ENCODE peak calls at places on chromosomes 11 and 22, in seven cellular contexts. R is neuronal stem cell, J is trophoblast cell, Y is mesenchymal stem cell, L is mesendoderm, Q is IMR-90, P is H1. F is an unnamed sample.

GRCh38 chr11:120857508-120857907 is 166.4 kb upstream of the TBCEL start:
- DNase-seq in Q (no peak), J (no peak), L (no peak), Y (no peak), R (no peak), P (no peak), F (no peak)

GRCh38 chr11:112511906-112512305 is 251.2 kb upstream of the PLET1 start:
- DNase-seq in R (no peak), Q (no peak), Y (no peak), P (no peak), J (no peak), L (no peak), F (no peak)

GRCh38 chr22:44080936-44081853 is 57.1 kb downstream of the PARVB start:
- DNase-seq in L (peak), J (peak), Y (peak), R (peak), Q (peak), P (peak), F (peak)

GRCh38 chr22:22203048-22203971 is 41.3 kb upstream of the VPREB1 start:
- DNase-seq in Y (no peak), R (no peak), Q (no peak), J (no peak), P (no peak), L (no peak), F (no peak)

GRCh38 chr11:116465056-116465455 is 307.7 kb downstream of the BUD13 start:
- DNase-seq in R (no peak), P (no peak), L (no peak), Y (no peak), Q (no peak), J (no peak), F (no peak)

GRCh38 chr22:17952273-17952801 is 72.0 kb downstream of the MICAL3 start:
- DNase-seq in Q (no peak), Y (no peak), P (no peak), R (no peak), J (no peak), L (peak), F (no peak)

GRCh38 chr11:8567597-8568198 is 26.3 kb downstream of the STK33 start:
- DNase-seq in R (no peak), Y (no peak), Q (peak), J (no peak), P (no peak), L (no peak), F (no peak)

GRCh38 chr22:22968366-22968765 is 80.8 kb downstream of the IGLL5 start:
- DNase-seq in Y (no peak), P (no peak), J (no peak), R (no peak), Q (no peak), L (no peak), F (no peak)

GRCh38 chr11:27075192-27075591 is 34.6 kb downstream of the BBOX1 start:
- DNase-seq in Q (peak), P (no peak), Y (peak), R (no peak), L (no peak), J (no peak), F (no peak)

GRCh38 chr11:1304376-1304775 is 5.1 kb downstream of the TOLLIP start:
- DNase-seq in P (no peak), Y (no peak), Q (no peak), J (no peak), L (no peak), R (no peak), F (no peak)

GRCh38 chr22:46300491-46300890 is 3.8 kb downstream of the GTSE1 start:
- DNase-seq in P (no peak), L (no peak), Y (no peak), R (no peak), Q (no peak), J (no peak), F (no peak)

GRCh38 chr22:19526076-19526701 is 2.0 kb upstream of the CLDN5 start:
- DNase-seq in Y (no peak), P (no peak), L (no peak), R (no peak), Q (no peak), J (no peak), F (no peak)

GRCh38 chr11:10493041-10493663 is 38.1 kb downstream of the AMPD3 start:
- DNase-seq in Y (no peak), J (no peak), L (no peak), R (no peak), P (no peak), Q (no peak), F (peak)

GRCh38 chr11:129364143-129364654 is 11.4 kb upstream of the BARX2 start:
- DNase-seq in Q (peak), L (peak), P (peak), J (peak), Y (peak), R (peak), F (peak)

GRCh38 chr11:92384316-92384715 is 159.7 kb downstream of the FAT3 start:
- DNase-seq in L (no peak), P (no peak), J (no peak), Q (peak), Y (peak), R (no peak), F (no peak)

GRCh38 chr11:64306876-64307622 is 1.7 kb downstream of the ESRRA start:
- DNase-seq in P (no peak), Q (no peak), L (no peak), R (no peak), J (no peak), Y (no peak), F (no peak)

GRCh38 chr11:114174712-114175495 is 115.4 kb downstream of the ZBTB16 start:
- DNase-seq in P (no peak), R (no peak), Q (no peak), Y (no peak), J (no peak), L (no peak), F (no peak)

GRCh38 chr11:77093987-77094840 is 8.4 kb upstream of the OMP start:
- DNase-seq in R (no peak), P (no peak), J (no peak), L (no peak), Y (no peak), Q (no peak), F (no peak)

GRCh38 chr22:46081036-46081830 is 69.1 kb upstream of the PPARA start:
- DNase-seq in Y (no peak), R (no peak), Q (no peak), J (no peak), L (no peak), P (no peak), F (no peak)

GRCh38 chr11:10413268-10413667 is 41.8 kb upstream of the AMPD3 start:
- DNase-seq in J (peak), L (peak), Y (peak), P (no peak), R (no peak), Q (peak), F (no peak)

GRCh38 chr11:9851366-9851765 is 187.5 kb downstream of the SWAP70 start:
- DNase-seq in Q (peak), L (no peak), J (peak), P (no peak), R (no peak), Y (peak), F (no peak)

GRCh38 chr11:71065794-71066193 is 186.6 kb downstream of the SHANK2 start:
- DNase-seq in L (no peak), Q (no peak), R (no peak), P (no peak), Y (no peak), J (no peak), F (no peak)

GRCh38 chr11:94151311-94151710 is 22.7 kb downstream of the PANX1 start:
- DNase-seq in Q (no peak), R (no peak), J (peak), Y (peak), L (no peak), P (no peak), F (no peak)

GRCh38 chr11:12247543-12248287 is 129.7 kb upstream of the PARVA start:
- DNase-seq in R (no peak), P (no peak), J (no peak), L (no peak), Q (no peak), Y (no peak), F (no peak)
- H4K8ac ChIP-seq in R (no peak), P (no peak), J (no peak), L (no peak), Q (peak), Y (no peak), F (no peak)

GRCh38 chr22:30285846-30286200 is 3.5 kb downstream of the CASTOR1 start:
- DNase-seq in P (no peak), J (no peak), Q (no peak), Y (no peak), L (no peak), R (no peak), F (no peak)
- H3K18ac ChIP-seq in P (no peak), J (no peak), Q (no peak), Y (no peak), L (no peak), R (peak), F (no peak)

DNA sequence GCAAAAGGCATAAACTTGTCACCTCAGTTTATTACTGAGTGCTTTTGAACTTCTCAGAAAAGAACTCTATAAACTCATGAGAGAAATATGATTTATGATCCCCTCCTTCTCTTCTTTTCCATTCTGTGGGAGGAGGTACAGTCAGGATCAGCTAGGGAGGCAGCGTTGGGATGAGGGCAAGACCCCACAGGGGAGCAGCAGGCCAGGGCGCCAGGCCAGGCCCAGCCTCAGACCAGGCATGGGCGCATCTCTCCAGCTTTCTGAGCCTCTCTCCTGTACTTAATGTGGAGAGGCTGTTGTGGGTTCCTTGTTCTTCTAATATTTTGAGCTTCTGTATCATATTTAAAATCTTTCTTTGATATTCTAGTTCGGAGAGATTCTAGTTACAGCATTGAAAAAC is 71.7 kb downstream of the C22orf31 start:
- DNase-seq in L (no peak), J (no peak), Q (no peak), P (no peak), Y (no peak), R (no peak), F (no peak)
- H3K4ac ChIP-seq in L (no peak), J (no peak), Q (no peak), P (peak), Y (no peak), R (no peak), F (no peak)

DNA sequence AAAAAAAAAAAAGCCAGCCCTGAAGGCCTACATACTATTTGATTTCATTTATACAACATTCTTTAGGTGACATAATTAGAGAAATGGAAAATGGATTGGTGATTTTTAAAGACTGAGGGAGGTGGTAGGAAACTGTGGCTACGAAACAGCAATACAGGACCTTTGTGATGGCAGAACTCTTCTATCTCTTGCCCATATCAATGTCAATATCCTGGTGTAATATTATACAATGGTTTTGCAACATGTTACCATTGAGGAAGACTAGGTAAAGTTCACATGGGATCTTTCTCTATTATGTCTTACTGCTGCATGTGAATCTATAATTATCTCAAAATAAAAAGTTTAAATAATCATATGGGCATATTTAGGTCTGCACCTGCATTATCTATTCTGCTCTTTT is 371.2 kb downstream of the ETS1 start:
- DNase-seq in L (no peak), P (no peak), J (no peak), R (no peak), Q (no peak), Y (no peak), F (no peak)
- H4K8ac ChIP-seq in L (no peak), P (no peak), J (no peak), R (no peak), Q (no peak), Y (no peak), F (no peak)

GRCh38 chr11:66470015-66470414 is 3.3 kb downstream of the PELI3 start:
- DNase-seq in Y (no peak), Q (no peak), P (no peak), L (peak), J (no peak), R (no peak), F (peak)

GRCh38 chr11:66468691-66469090 is 2.0 kb downstream of the PELI3 start:
- DNase-seq in Q (no peak), Y (no peak), R (no peak), L (no peak), P (no peak), J (no peak), F (no peak)

GRCh38 chr11:66471142-66471541 is 4.4 kb downstream of the PELI3 start:
- DNase-seq in P (no peak), Q (no peak), J (no peak), L (no peak), Y (no peak), R (no peak), F (no peak)

GRCh38 chr11:66467756-66468155 is 1.1 kb downstream of the PELI3 start:
- DNase-seq in Y (no peak), Q (no peak), L (peak), R (peak), P (no peak), J (peak), F (peak)

GRCh38 chr11:66469441-66469840 is 2.7 kb downstream of the PELI3 start:
- DNase-seq in L (no peak), Q (no peak), P (no peak), Y (no peak), R (no peak), J (no peak), F (no peak)
- H3K18ac ChIP-seq in L (no peak), Q (no peak), P (no peak), Y (no peak), R (no peak), J (no peak), F (no peak)

GRCh38 chr11:55970935-55971334 is 1.2 kb upstream of the OR10AG1 start:
- DNase-seq in Y (no peak), L (no peak), Q (no peak), J (no peak), R (no peak), P (no peak), F (no peak)
- H3K4ac ChIP-seq in Y (no peak), L (no peak), Q (no peak), J (no peak), R (no peak), P (no peak), F (no peak)

GRCh38 chr22:30930228-30930627 is 38.3 kb downstream of the MORC2 start:
- DNase-seq in Q (no peak), Y (no peak), L (no peak), P (no peak), R (no peak), J (no peak), F (no peak)

GRCh38 chr22:30933457-30933856 is 35.1 kb downstream of the MORC2 start:
- DNase-seq in P (no peak), Y (no peak), J (no peak), R (no peak), L (no peak), Q (no peak), F (no peak)

GRCh38 chr22:30934053-30934452 is 34.5 kb downstream of the MORC2 start:
- DNase-seq in Q (no peak), R (no peak), L (no peak), P (no peak), J (no peak), Y (no peak), F (no peak)

GRCh38 chr22:30932661-30933060 is 35.9 kb downstream of the MORC2 start:
- DNase-seq in L (no peak), J (no peak), Q (no peak), R (no peak), Y (no peak), P (no peak), F (no peak)

DNA sequence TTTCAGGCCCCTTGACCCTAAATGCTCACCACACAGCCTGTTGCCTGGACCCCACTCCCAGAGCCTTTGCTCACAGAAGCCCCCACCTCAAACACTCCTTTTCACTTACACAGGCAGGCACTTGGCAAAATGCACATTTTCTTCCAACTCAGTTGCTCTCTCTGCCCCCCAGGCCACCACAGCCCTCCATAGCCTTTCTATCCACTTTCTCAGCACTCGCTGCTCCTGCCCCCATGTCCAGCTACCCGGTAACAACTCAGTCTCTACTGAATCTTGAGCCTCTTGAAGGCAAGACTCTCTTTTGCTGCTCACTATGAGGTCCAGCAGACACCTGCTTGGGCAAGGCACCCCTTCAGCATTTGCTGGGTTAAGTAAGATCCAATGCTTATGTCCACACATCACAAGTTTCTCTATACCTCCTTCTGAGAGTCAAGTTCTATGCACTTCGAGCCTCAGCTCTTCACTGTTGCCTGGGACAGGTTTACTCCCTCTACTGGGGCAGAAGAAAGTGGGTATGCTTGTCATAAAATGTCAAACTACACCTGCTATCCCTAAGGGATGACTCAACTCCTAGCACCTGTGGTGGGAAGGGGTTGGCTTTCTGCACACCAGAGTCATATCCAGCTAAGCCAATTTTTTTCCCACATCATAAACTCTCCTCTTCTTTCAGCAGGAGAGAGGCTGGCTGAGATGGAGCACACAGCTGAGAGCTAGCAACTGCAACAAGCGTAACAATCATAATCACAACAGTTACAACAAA is 36.9 kb downstream of the MORC2 start:
- DNase-seq in L (no peak), Q (no peak), R (no peak), Y (no peak), P (no peak), J (no peak), F (no peak)
- H4K8ac ChIP-seq in L (no peak), Q (no peak), R (no peak), Y (no peak), P (no peak), J (no peak), F (no peak)

DNA sequence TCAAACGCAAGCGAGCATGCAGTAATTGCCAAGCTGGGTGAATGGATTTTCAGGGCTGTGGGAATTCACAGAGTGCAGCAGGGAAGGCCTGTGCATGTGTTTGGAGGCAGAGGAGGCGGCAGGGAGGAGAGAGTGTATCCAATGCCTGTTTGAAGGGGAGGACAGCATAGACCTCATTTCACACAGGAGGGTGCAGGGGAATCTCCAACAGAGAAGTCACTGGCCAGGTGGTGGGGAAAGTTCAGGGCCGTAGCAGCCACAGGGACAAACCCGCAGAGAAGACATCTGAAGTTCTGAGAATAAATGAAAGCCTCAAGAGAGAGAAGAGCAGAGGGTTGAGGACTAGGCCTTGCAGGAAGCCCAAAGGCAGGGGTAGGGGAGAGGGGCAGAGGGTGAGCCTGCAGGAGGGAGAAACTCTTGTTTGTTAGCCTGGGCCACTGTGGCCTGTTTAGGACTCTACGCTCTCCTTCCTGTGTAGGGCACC is 19.2 kb upstream of the KDM2A start:
- DNase-seq in R (no peak), Y (no peak), Q (no peak), P (no peak), J (no peak), L (no peak), F (no peak)
- H3K18ac ChIP-seq in R (peak), Y (no peak), Q (no peak), P (no peak), J (no peak), L (no peak), F (no peak)